ENCODE peak calls at places on chromosomes 7 and 10, in ten cellular contexts. M, V, A, C, P, J, H, N, I and Q are unnamed samples.

GRCh38 chr7:55570939-55571338 is 1.4 kb downstream of the VOPP1 start:
- DNase-seq in M (peak), N (no peak), P (no peak), I (no peak), A (no peak), V (no peak), C (peak), H (peak), J (no peak), Q (no peak)

GRCh38 chr7:150994141-150994837 is 3.5 kb downstream of the NOS3 start:
- DNase-seq in M (no peak), C (no peak), P (peak), A (no peak), J (no peak), H (no peak), I (peak), V (no peak), N (no peak), Q (no peak)

GRCh38 chr10:116716381-116716780 is 26.0 kb downstream of the HSPA12A start:
- DNase-seq in V (no peak), P (peak), C (no peak), I (no peak), N (no peak), H (no peak), M (no peak), J (no peak), A (no peak), Q (no peak)

GRCh38 chr10:74424565-74424964 is 273.5 kb downstream of the ADK start:
- DNase-seq in N (no peak), P (no peak), M (no peak), V (no peak), I (no peak), J (no peak), H (no peak), A (no peak), C (no peak), Q (no peak)

GRCh38 chr10:77430530-77430929 is 207.1 kb downstream of the KCNMA1 start:
- DNase-seq in M (no peak), J (no peak), A (no peak), C (no peak), V (peak), N (no peak), P (no peak), H (no peak), I (no peak), Q (no peak)

GRCh38 chr7:21368317-21368716 is 59.6 kb upstream of the SP4 start:
- DNase-seq in P (no peak), V (no peak), C (no peak), H (peak), J (no peak), M (no peak), I (no peak), A (no peak), N (no peak), Q (no peak)

GRCh38 chr7:3070908-3071307 is 27.2 kb upstream of the CARD11 start:
- DNase-seq in V (no peak), A (no peak), J (no peak), N (no peak), P (no peak), C (no peak), H (no peak), M (no peak), I (no peak), Q (no peak)

GRCh38 chr10:70132098-70133029 is at the start of gene AIFM2:
- DNase-seq in J (peak), N (peak), I (peak), H (no peak), P (peak), A (peak), M (peak), V (no peak), C (peak), Q (peak)

GRCh38 chr10:15385552-15386455 is 14.7 kb upstream of the FAM171A1 start:
- DNase-seq in J (no peak), H (no peak), N (no peak), P (no peak), M (no peak), A (no peak), I (no peak), V (no peak), C (no peak), Q (no peak)

GRCh38 chr10:48683893-48684292 is 780 bp upstream of the WDFY4 start:
- DNase-seq in V (no peak), J (no peak), M (no peak), H (no peak), C (no peak), P (no peak), N (no peak), I (peak), A (no peak), Q (no peak)

GRCh38 chr10:127854769-127855583 is 37.8 kb downstream of the CLRN3 start:
- DNase-seq in M (no peak), V (no peak), C (no peak), N (no peak), H (no peak), I (no peak), A (no peak), J (no peak), P (no peak), Q (no peak)

GRCh38 chr10:101616415-101617101 is 28.4 kb downstream of the DPCD start:
- DNase-seq in V (no peak), C (no peak), M (no peak), A (no peak), N (no peak), H (no peak), J (no peak), I (no peak), P (peak), Q (no peak)

GRCh38 chr10:50407077-50407801 is 155.9 kb upstream of the ASAH2 start:
- DNase-seq in H (no peak), V (no peak), A (no peak), N (no peak), J (no peak), M (no peak), I (no peak), C (no peak), P (no peak), Q (no peak)

GRCh38 chr10:91552706-91553105 is 80.2 kb downstream of the PPP1R3C start:
- DNase-seq in A (no peak), J (no peak), I (no peak), V (peak), N (no peak), M (no peak), C (no peak), H (no peak), P (peak), Q (peak)